ENCODE peak calls at places on chromosomes 6 and 20, in four cellular contexts. Z is hepatocyte, B is astrocyte, M is adrenal gland. V is an unnamed sample.

GRCh38 chr6:30914076-30914853 is at the start of gene VARS2:
- DNase-seq in M (peak; percentile 94), B (peak; percentile 69), Z (peak; percentile 97), V (peak; percentile 93)

GRCh38 chr6:67221226-67221625 is 1413.9 kb upstream of the ADGRB3 start:
- DNase-seq in B (peak; percentile 3), M (no peak), Z (no peak), V (no peak)

GRCh38 chr6:149468179-149468578 is 16.6 kb downstream of the ZC3H12D start:
- DNase-seq in B (no peak), M (no peak), Z (no peak), V (no peak)

GRCh38 chr6:44662461-44663121 is 275.1 kb downstream of the CDC5L start:
- DNase-seq in M (no peak), B (peak; percentile 97), Z (no peak), V (no peak)

GRCh38 chr20:48823960-48824497 is 3.8 kb downstream of the PREX1 start:
- DNase-seq in M (no peak), Z (no peak), B (peak; percentile 70), V (no peak)

GRCh38 chr20:61930776-61931475 is 134.8 kb downstream of the TAF4 start:
- DNase-seq in B (no peak), Z (no peak), M (no peak), V (no peak)

GRCh38 chr6:56435326-56435725 is 187.9 kb upstream of the COL21A1 start:
- DNase-seq in Z (no peak), M (no peak), B (peak; percentile 9), V (no peak)

GRCh38 chr20:37821691-37822655 is 81.0 kb upstream of the VSTM2L start:
- DNase-seq in M (no peak), B (peak; percentile 93), Z (peak; percentile 42), V (no peak)

GRCh38 chr20:61903575-61904340 is 161.9 kb downstream of the TAF4 start:
- DNase-seq in Z (no peak), B (no peak), M (no peak), V (no peak)

GRCh38 chr20:6265204-6265904 is 142.5 kb upstream of the FERMT1 start:
- DNase-seq in B (peak; percentile 85), M (no peak), Z (peak; percentile 74), V (no peak)

GRCh38 chr20:17505664-17506517 is 25.3 kb downstream of the BFSP1 start:
- DNase-seq in Z (no peak), B (peak; percentile 42), M (peak; percentile 20), V (no peak)

GRCh38 chr6:140561701-140562100 is 1187.3 kb upstream of the CITED2 start:
- DNase-seq in Z (no peak), B (no peak), M (no peak), V (no peak)

GRCh38 chr6:157595768-157596167 is 214.8 kb downstream of the ZDHHC14 start:
- DNase-seq in B (no peak), Z (no peak), M (no peak), V (no peak)

GRCh38 chr6:121516331-121516730 is 80.9 kb downstream of the GJA1 start:
- DNase-seq in Z (no peak), M (no peak), B (peak; percentile 81), V (no peak)

GRCh38 chr6:159778131-159778530 is 11.3 kb downstream of the TCP1 start:
- DNase-seq in B (no peak), M (no peak), Z (no peak), V (no peak)

GRCh38 chr20:49482173-49482572 is 295 bp downstream of the KCNB1 start:
- DNase-seq in Z (no peak), B (no peak), M (no peak), V (no peak)

GRCh38 chr20:43731469-43731868 is 4.7 kb upstream of the GTSF1L start:
- DNase-seq in Z (no peak), B (peak; percentile 76), M (no peak), V (peak; percentile 42)

GRCh38 chr6:36766649-36766945 is 69.0 kb downstream of the RAB44 start:
- DNase-seq in M (no peak), B (no peak), Z (no peak), V (no peak)

GRCh38 chr6:14932485-14933178 is 313.2 kb upstream of the JARID2 start:
- DNase-seq in Z (no peak), B (no peak), M (no peak), V (no peak)

GRCh38 chr6:89242574-89243330 is 25.6 kb upstream of the GABRR1 start:
- DNase-seq in B (peak; percentile 18), Z (peak; percentile 72), M (no peak), V (peak; percentile 30)

GRCh38 chr6:146363838-146364607 is 179.6 kb upstream of the RAB32 start:
- DNase-seq in B (no peak), Z (no peak), M (no peak), V (no peak)

GRCh38 chr6:148514091-148514850 is 171.6 kb downstream of the SASH1 start:
- DNase-seq in M (no peak), Z (no peak), B (no peak), V (no peak)

GRCh38 chr20:21505161-21505809 is 8.6 kb downstream of the NKX2-2 start:
- DNase-seq in Z (peak; percentile 85), B (no peak), M (peak; percentile 68), V (peak; percentile 77)

GRCh38 chr20:18851556-18852098 is 38.0 kb downstream of the SCP2D1 start:
- DNase-seq in B (no peak), Z (no peak), M (no peak), V (no peak)

GRCh38 chr6:43869792-43870659 is 100.0 kb downstream of the VEGFA start:
- DNase-seq in M (no peak), Z (no peak), B (no peak), V (no peak)

GRCh38 chr6:797479-798077 is 104.6 kb upstream of the EXOC2 start:
- DNase-seq in B (peak; percentile 21), M (peak; percentile 40), Z (peak; percentile 77), V (peak; percentile 48)

GRCh38 chr6:111417181-111417585 is 65.8 kb downstream of the REV3L start:
- DNase-seq in Z (no peak), B (peak; percentile 41), M (no peak), V (peak; percentile 53)

GRCh38 chr6:111263837-111264236 is 176.5 kb downstream of the SLC16A10 start:
- DNase-seq in Z (no peak), M (no peak), B (peak; percentile 75), V (peak; percentile 43)

GRCh38 chr20:16569218-16570153 is 3.8 kb downstream of the KIF16B start:
- DNase-seq in B (no peak), Z (no peak), M (no peak), V (no peak)

GRCh38 chr6:41935190-41935569 is 6.4 kb downstream of the CCND3 start:
- DNase-seq in B (no peak), Z (no peak), M (no peak), V (no peak)

GRCh38 chr6:125841356-125842090 is 50.8 kb downstream of the NCOA7 start:
- DNase-seq in M (no peak), B (no peak), Z (no peak), V (no peak)

GRCh38 chr6:112433457-112433856 is 86.3 kb downstream of the RFPL4B start:
- DNase-seq in M (no peak), B (no peak), Z (peak; percentile 10), V (no peak)

GRCh38 chr6:81265106-81265505 is 487.4 kb downstream of the TENT5A start:
- DNase-seq in B (peak; percentile 39), M (no peak), Z (peak; percentile 10), V (no peak)

GRCh38 chr6:78436335-78436734 is 431.0 kb upstream of the IRAK1BP1 start:
- DNase-seq in M (no peak), B (peak; percentile 8), Z (peak; percentile 4), V (peak; percentile 14)

GRCh38 chr6:30071081-30071818 is 4.3 kb downstream of the PPP1R11 start:
- DNase-seq in Z (peak; percentile 68), M (peak; percentile 34), B (peak; percentile 13), V (peak; percentile 70)

DNA sequence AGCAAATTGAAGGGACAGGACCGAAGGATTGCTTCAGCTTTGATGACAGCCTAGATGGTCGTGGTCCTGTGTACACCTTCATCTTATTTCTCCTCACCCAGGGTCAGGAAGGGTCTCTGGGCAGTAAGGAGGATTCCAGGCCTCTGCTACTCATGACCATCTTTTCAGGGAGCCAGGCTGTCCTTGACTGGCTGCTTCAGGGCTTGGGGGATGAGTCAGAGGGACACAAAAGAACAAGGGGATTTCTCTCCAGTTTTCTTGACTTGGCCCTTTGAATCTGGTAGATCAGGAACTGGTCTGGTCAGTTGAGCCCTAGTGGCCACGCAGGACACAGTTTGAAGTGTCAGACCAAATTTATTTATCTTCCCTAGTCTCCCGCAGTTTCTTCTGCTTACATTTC is 402.1 kb upstream of the CHD6 start:
- DNase-seq in B (no peak), Z (no peak), M (no peak), V (no peak)
- TF ChIP-seq CTCF in B (no peak), Z (no peak), M (no peak), V (no peak)

DNA sequence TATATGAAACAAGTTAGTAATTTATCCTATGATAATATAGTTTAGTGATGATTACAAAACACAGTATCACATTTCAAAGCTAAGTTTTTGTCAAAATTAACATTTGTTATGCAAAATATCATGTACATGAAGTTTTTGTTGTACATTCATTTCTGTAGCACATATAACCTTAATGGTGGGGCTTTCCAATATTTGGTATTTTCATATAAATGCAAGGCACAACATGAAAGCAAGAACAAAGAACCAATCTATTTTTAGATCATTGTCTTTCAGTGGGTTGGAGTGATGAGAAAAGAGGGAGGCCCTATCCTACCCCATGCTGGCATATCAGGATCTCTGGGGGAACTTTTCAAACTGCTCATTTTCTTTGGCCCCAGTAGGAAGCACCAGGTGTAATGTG is 53.4 kb downstream of the FAM83B start:
- DNase-seq in M (no peak), Z (no peak), B (no peak), V (no peak)
- H3K4me1 ChIP-seq in M (no peaks in the 10 kb centered on the region), Z (no peaks in the 10 kb centered on the region), B (no peaks in the 10 kb centered on the region), V (no peaks in the 10 kb centered on the region)

GRCh38 chr20:54267510-54268003 is 59.7 kb downstream of the PFDN4 start:
- DNase-seq in B (peak; percentile 55), M (peak; percentile 20), Z (peak; percentile 54), V (no peak)

GRCh38 chr20:54263266-54263665 is 55.4 kb downstream of the PFDN4 start:
- DNase-seq in M (no peak), B (no peak), Z (no peak), V (no peak)

GRCh38 chr20:54268941-54269340 is 61.1 kb downstream of the PFDN4 start:
- DNase-seq in Z (no peak), B (no peak), M (no peak), V (no peak)

DNA sequence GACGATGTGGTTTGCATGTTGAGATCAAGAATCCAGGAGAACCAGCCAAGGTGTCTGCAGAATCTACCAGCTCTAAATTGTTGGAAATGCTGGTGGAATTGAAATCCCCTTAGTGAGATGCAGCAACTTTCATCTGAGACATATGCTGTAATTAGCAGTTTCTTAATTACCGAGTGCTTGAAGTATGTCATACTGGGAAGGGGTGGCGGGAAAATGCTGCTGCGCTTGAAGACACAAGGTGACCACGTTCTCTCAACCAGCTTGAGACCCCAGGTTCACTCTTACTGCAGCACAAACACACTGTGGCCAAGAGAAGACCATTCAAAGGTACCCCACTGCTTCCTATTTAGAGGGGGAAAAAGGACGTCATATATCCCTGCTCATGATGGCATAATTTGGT is 59.0 kb downstream of the PFDN4 start:
- DNase-seq in B (no peak), Z (no peak), M (no peak), V (no peak)
- H3K4me3 ChIP-seq in B (no peak overlapping the region), Z (no peak overlapping the region), M (no peak overlapping the region), V (no peak overlapping the region)

GRCh38 chr20:39676857-39677351 is 714.8 kb downstream of the DHX35 start:
- DNase-seq in Z (no peak), M (no peak), B (no peak), V (no peak)
- TF ChIP-seq CTCF in Z (peak; percentile 14), M (peak; percentile 38), B (peak; percentile 14), V (peak; percentile 32)